ENCODE peak calls at places on chromosomes 2 and 18, in eight cellular contexts. One of them, this sample, is unnamed.

GRCh38 chr2:59282374-59283057 is 1041.4 kb upstream of the FANCL start:
- DNase-seq in cardiac muscle cell: no peak
- DNase-seq in endothelial cell: no peak
- DNase-seq in kidney epithelial cell: no peak
- DNase-seq in cardiac fibroblast: no peak
- DNase-seq in left ventricle myocardium inferior: no peak
- DNase-seq in tibial artery: no peak
- DNase-seq in GM13976: no peak
- DNase-seq in this sample: no peak

GRCh38 chr2:154484338-154485099 is 214.0 kb upstream of the KCNJ3 start:
- DNase-seq in left ventricle myocardium inferior: no peak
- DNase-seq in kidney epithelial cell: peak
- DNase-seq in GM13976: no peak
- DNase-seq in tibial artery: no peak
- DNase-seq in endothelial cell: no peak
- DNase-seq in cardiac muscle cell: no peak
- DNase-seq in cardiac fibroblast: no peak
- DNase-seq in this sample: no peak

GRCh38 chr2:126837926-126838717 is 60.6 kb upstream of the TEX51 start:
- DNase-seq in GM13976: no peak
- DNase-seq in left ventricle myocardium inferior: no peak
- DNase-seq in tibial artery: no peak
- DNase-seq in cardiac fibroblast: no peak
- DNase-seq in endothelial cell: no peak
- DNase-seq in kidney epithelial cell: no peak
- DNase-seq in cardiac muscle cell: peak
- DNase-seq in this sample: no peak

GRCh38 chr2:119638891-119639539 is 40.0 kb upstream of the TMEM177 start:
- DNase-seq in left ventricle myocardium inferior: no peak
- DNase-seq in endothelial cell: no peak
- DNase-seq in tibial artery: no peak
- DNase-seq in GM13976: no peak
- DNase-seq in cardiac muscle cell: peak
- DNase-seq in kidney epithelial cell: no peak
- DNase-seq in cardiac fibroblast: no peak
- DNase-seq in this sample: peak

GRCh38 chr2:240915526-240916335 is 9.6 kb downstream of the CROCC2 start:
- DNase-seq in kidney epithelial cell: no peak
- DNase-seq in GM13976: no peak
- DNase-seq in left ventricle myocardium inferior: peak
- DNase-seq in endothelial cell: no peak
- DNase-seq in tibial artery: peak
- DNase-seq in cardiac fibroblast: no peak
- DNase-seq in cardiac muscle cell: no peak
- DNase-seq in this sample: no peak

GRCh38 chr2:30235008-30235655 is 3.8 kb downstream of the LBH start:
- DNase-seq in tibial artery: no peak
- DNase-seq in kidney epithelial cell: no peak
- DNase-seq in cardiac muscle cell: no peak
- DNase-seq in GM13976: no peak
- DNase-seq in left ventricle myocardium inferior: no peak
- DNase-seq in cardiac fibroblast: peak
- DNase-seq in endothelial cell: no peak
- DNase-seq in this sample: no peak

GRCh38 chr18:24933345-24933744 is 418.6 kb downstream of the ZNF521 start:
- DNase-seq in kidney epithelial cell: no peak
- DNase-seq in left ventricle myocardium inferior: no peak
- DNase-seq in tibial artery: no peak
- DNase-seq in cardiac fibroblast: no peak
- DNase-seq in GM13976: no peak
- DNase-seq in cardiac muscle cell: no peak
- DNase-seq in endothelial cell: no peak
- DNase-seq in this sample: no peak

GRCh38 chr2:107313316-107313715 is 427.3 kb upstream of the ST6GAL2 start:
- DNase-seq in kidney epithelial cell: no peak
- DNase-seq in left ventricle myocardium inferior: no peak
- DNase-seq in cardiac fibroblast: peak
- DNase-seq in GM13976: no peak
- DNase-seq in tibial artery: no peak
- DNase-seq in endothelial cell: no peak
- DNase-seq in cardiac muscle cell: no peak
- DNase-seq in this sample: no peak

GRCh38 chr2:203122317-203122998 is 107.8 kb downstream of the NBEAL1 start:
- DNase-seq in left ventricle myocardium inferior: no peak
- DNase-seq in kidney epithelial cell: no peak
- DNase-seq in cardiac muscle cell: peak
- DNase-seq in endothelial cell: no peak
- DNase-seq in GM13976: no peak
- DNase-seq in tibial artery: no peak
- DNase-seq in cardiac fibroblast: peak
- DNase-seq in this sample: no peak

GRCh38 chr18:25278415-25278814 is 73.6 kb downstream of the ZNF521 start:
- DNase-seq in kidney epithelial cell: no peak
- DNase-seq in endothelial cell: no peak
- DNase-seq in cardiac muscle cell: peak
- DNase-seq in cardiac fibroblast: no peak
- DNase-seq in GM13976: no peak
- DNase-seq in tibial artery: no peak
- DNase-seq in left ventricle myocardium inferior: no peak
- DNase-seq in this sample: no peak

GRCh38 chr2:26179446-26179907 is 6.6 kb downstream of the GAREM2 start:
- DNase-seq in cardiac fibroblast: no peak
- DNase-seq in left ventricle myocardium inferior: no peak
- DNase-seq in cardiac muscle cell: no peak
- DNase-seq in kidney epithelial cell: no peak
- DNase-seq in endothelial cell: peak
- DNase-seq in tibial artery: no peak
- DNase-seq in GM13976: no peak
- DNase-seq in this sample: no peak

GRCh38 chr2:28342081-28342967 is 50.3 kb upstream of the FOSL2 start:
- DNase-seq in cardiac fibroblast: peak
- DNase-seq in cardiac muscle cell: peak
- DNase-seq in endothelial cell: no peak
- DNase-seq in left ventricle myocardium inferior: peak
- DNase-seq in GM13976: no peak
- DNase-seq in kidney epithelial cell: no peak
- DNase-seq in tibial artery: peak
- DNase-seq in this sample: no peak

GRCh38 chr18:76928179-76928868 is 106.0 kb downstream of the ZNF236 start:
- DNase-seq in tibial artery: no peak
- DNase-seq in cardiac muscle cell: no peak
- DNase-seq in cardiac fibroblast: no peak
- DNase-seq in GM13976: no peak
- DNase-seq in left ventricle myocardium inferior: no peak
- DNase-seq in endothelial cell: no peak
- DNase-seq in kidney epithelial cell: no peak
- DNase-seq in this sample: no peak

GRCh38 chr2:5479265-5479928 is 212.8 kb upstream of the SOX11 start:
- DNase-seq in left ventricle myocardium inferior: no peak
- DNase-seq in GM13976: no peak
- DNase-seq in cardiac fibroblast: no peak
- DNase-seq in endothelial cell: no peak
- DNase-seq in cardiac muscle cell: no peak
- DNase-seq in kidney epithelial cell: no peak
- DNase-seq in tibial artery: no peak
- DNase-seq in this sample: no peak

GRCh38 chr2:128357561-128358370 is 39.1 kb upstream of the HS6ST1 start:
- DNase-seq in cardiac muscle cell: no peak
- DNase-seq in kidney epithelial cell: no peak
- DNase-seq in tibial artery: peak
- DNase-seq in left ventricle myocardium inferior: no peak
- DNase-seq in GM13976: no peak
- DNase-seq in endothelial cell: no peak
- DNase-seq in cardiac fibroblast: no peak
- DNase-seq in this sample: no peak

GRCh38 chr2:118832791-118833715 is 14.4 kb downstream of the EN1 start:
- DNase-seq in GM13976: no peak
- DNase-seq in kidney epithelial cell: no peak
- DNase-seq in left ventricle myocardium inferior: no peak
- DNase-seq in cardiac muscle cell: no peak
- DNase-seq in tibial artery: no peak
- DNase-seq in endothelial cell: peak
- DNase-seq in cardiac fibroblast: no peak
- DNase-seq in this sample: no peak

GRCh38 chr2:47534179-47534919 is 131.4 kb downstream of the MSH2 start:
- DNase-seq in kidney epithelial cell: peak
- DNase-seq in cardiac muscle cell: no peak
- DNase-seq in tibial artery: no peak
- DNase-seq in cardiac fibroblast: peak
- DNase-seq in left ventricle myocardium inferior: no peak
- DNase-seq in endothelial cell: no peak
- DNase-seq in GM13976: no peak
- DNase-seq in this sample: peak

GRCh38 chr2:157720504-157720903 is 91.8 kb upstream of the ACVR1C start:
- DNase-seq in left ventricle myocardium inferior: no peak
- DNase-seq in tibial artery: no peak
- DNase-seq in kidney epithelial cell: no peak
- DNase-seq in GM13976: no peak
- DNase-seq in cardiac fibroblast: no peak
- DNase-seq in cardiac muscle cell: no peak
- DNase-seq in endothelial cell: no peak
- DNase-seq in this sample: no peak

GRCh38 chr2:17309741-17310339 is 208.4 kb downstream of the RAD51AP2 start:
- DNase-seq in left ventricle myocardium inferior: no peak
- DNase-seq in tibial artery: no peak
- DNase-seq in cardiac fibroblast: peak
- DNase-seq in kidney epithelial cell: no peak
- DNase-seq in GM13976: peak
- DNase-seq in cardiac muscle cell: peak
- DNase-seq in endothelial cell: peak
- DNase-seq in this sample: no peak

GRCh38 chr2:14675489-14675888 is 43.0 kb downstream of the LRATD1 start:
- DNase-seq in kidney epithelial cell: no peak
- DNase-seq in GM13976: no peak
- DNase-seq in left ventricle myocardium inferior: no peak
- DNase-seq in cardiac fibroblast: no peak
- DNase-seq in endothelial cell: no peak
- DNase-seq in cardiac muscle cell: no peak
- DNase-seq in tibial artery: no peak
- DNase-seq in this sample: no peak
- TF ChIP-seq CTCF in kidney epithelial cell: no peak
- TF ChIP-seq CTCF in GM13976: no peak
- TF ChIP-seq CTCF in left ventricle myocardium inferior: no peak
- TF ChIP-seq CTCF in cardiac fibroblast: no peak
- TF ChIP-seq CTCF in endothelial cell: no peak
- TF ChIP-seq CTCF in cardiac muscle cell: no peak
- TF ChIP-seq CTCF in tibial artery: no peak
- TF ChIP-seq CTCF in this sample: no peak

GRCh38 chr2:217787160-217787877 is 215.5 kb downstream of the TNS1 start:
- DNase-seq in tibial artery: peak
- DNase-seq in kidney epithelial cell: no peak
- DNase-seq in left ventricle myocardium inferior: no peak
- DNase-seq in GM13976: no peak
- DNase-seq in cardiac muscle cell: no peak
- DNase-seq in cardiac fibroblast: no peak
- DNase-seq in endothelial cell: no peak
- DNase-seq in this sample: no peak

GRCh38 chr2:217788669-217789002 is 214.2 kb downstream of the TNS1 start:
- DNase-seq in endothelial cell: no peak
- DNase-seq in GM13976: no peak
- DNase-seq in tibial artery: no peak
- DNase-seq in cardiac muscle cell: no peak
- DNase-seq in left ventricle myocardium inferior: no peak
- DNase-seq in kidney epithelial cell: no peak
- DNase-seq in cardiac fibroblast: no peak
- DNase-seq in this sample: no peak

GRCh38 chr2:217783243-217783642 is 219.6 kb downstream of the TNS1 start:
- DNase-seq in tibial artery: no peak
- DNase-seq in endothelial cell: no peak
- DNase-seq in GM13976: no peak
- DNase-seq in kidney epithelial cell: no peak
- DNase-seq in cardiac fibroblast: no peak
- DNase-seq in cardiac muscle cell: no peak
- DNase-seq in left ventricle myocardium inferior: no peak
- DNase-seq in this sample: no peak

GRCh38 chr2:217784996-217785543 is 217.7 kb downstream of the TNS1 start:
- DNase-seq in left ventricle myocardium inferior: no peak
- DNase-seq in cardiac muscle cell: no peak
- DNase-seq in GM13976: no peak
- DNase-seq in endothelial cell: no peak
- DNase-seq in kidney epithelial cell: no peak
- DNase-seq in cardiac fibroblast: no peak
- DNase-seq in tibial artery: no peak
- DNase-seq in this sample: no peak

DNA sequence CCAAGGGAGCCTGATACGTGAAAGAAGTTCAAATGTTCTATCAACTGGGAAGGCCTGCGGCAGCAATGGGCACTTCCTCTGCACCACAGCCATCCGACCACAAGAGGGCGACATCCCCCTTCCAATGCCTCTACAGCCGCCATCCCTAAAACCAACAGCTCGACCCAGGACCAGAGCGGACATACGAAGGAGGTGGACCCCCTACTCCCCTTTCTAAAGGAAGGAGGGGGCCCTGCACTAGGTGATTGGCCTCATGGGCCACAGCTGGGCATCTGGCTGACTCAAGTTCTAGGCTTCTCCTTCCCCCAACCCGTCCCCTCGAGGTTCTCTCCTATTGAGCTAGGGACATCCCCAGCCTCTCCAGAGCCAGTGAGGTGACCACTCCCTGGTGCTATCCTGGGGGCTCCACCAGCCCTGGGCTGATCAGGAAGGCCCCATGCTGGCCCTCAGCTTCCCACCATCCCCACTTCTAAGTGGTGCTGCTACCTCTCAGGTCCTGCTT is 217.2 kb downstream of the TNS1 start:
- DNase-seq in kidney epithelial cell: no peak
- DNase-seq in left ventricle myocardium inferior: peak
- DNase-seq in endothelial cell: peak
- DNase-seq in cardiac muscle cell: peak
- DNase-seq in GM13976: peak
- DNase-seq in cardiac fibroblast: peak
- DNase-seq in tibial artery: peak
- DNase-seq in this sample: no peak
- TF ChIP-seq CTCF in kidney epithelial cell: peak
- TF ChIP-seq CTCF in left ventricle myocardium inferior: peak
- TF ChIP-seq CTCF in endothelial cell: peak
- TF ChIP-seq CTCF in cardiac muscle cell: peak
- TF ChIP-seq CTCF in GM13976: peak
- TF ChIP-seq CTCF in cardiac fibroblast: peak
- TF ChIP-seq CTCF in tibial artery: peak
- TF ChIP-seq CTCF in this sample: peak

DNA sequence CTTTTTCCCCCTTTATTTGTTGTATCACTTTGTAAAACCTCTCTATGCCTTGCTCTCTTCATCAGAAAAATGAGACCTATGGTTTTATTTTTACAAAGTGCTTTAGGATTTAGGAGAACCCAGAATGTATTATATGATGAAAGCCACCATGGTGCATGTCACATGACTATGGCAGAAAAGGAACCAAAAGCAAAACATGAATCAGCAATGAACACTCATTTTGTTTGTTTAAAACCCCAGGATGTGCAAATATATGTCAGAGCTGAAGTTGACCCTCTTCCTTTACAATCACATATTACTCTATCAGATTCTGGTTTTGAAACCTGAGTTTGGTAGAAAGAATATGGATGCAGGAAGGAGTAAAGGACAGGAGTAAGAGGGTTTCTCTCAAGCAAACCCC is 70.0 kb downstream of the FIGN start:
- DNase-seq in cardiac muscle cell: no peak
- DNase-seq in kidney epithelial cell: no peak
- DNase-seq in left ventricle myocardium inferior: no peak
- DNase-seq in tibial artery: no peak
- DNase-seq in cardiac fibroblast: peak
- DNase-seq in GM13976: no peak
- DNase-seq in endothelial cell: no peak
- DNase-seq in this sample: no peak
- TF ChIP-seq CTCF in cardiac muscle cell: no peak
- TF ChIP-seq CTCF in kidney epithelial cell: no peak
- TF ChIP-seq CTCF in left ventricle myocardium inferior: no peak
- TF ChIP-seq CTCF in tibial artery: no peak
- TF ChIP-seq CTCF in cardiac fibroblast: no peak
- TF ChIP-seq CTCF in GM13976: no peak
- TF ChIP-seq CTCF in endothelial cell: no peak
- TF ChIP-seq CTCF in this sample: no peak

GRCh38 chr2:115292742-115293141 is 850.3 kb downstream of the DPP10 start:
- DNase-seq in kidney epithelial cell: no peak
- DNase-seq in GM13976: no peak
- DNase-seq in cardiac fibroblast: no peak
- DNase-seq in endothelial cell: no peak
- DNase-seq in tibial artery: no peak
- DNase-seq in left ventricle myocardium inferior: no peak
- DNase-seq in cardiac muscle cell: no peak
- DNase-seq in this sample: no peak
- TF ChIP-seq CTCF in kidney epithelial cell: no peak
- TF ChIP-seq CTCF in GM13976: no peak
- TF ChIP-seq CTCF in cardiac fibroblast: no peak
- TF ChIP-seq CTCF in endothelial cell: no peak
- TF ChIP-seq CTCF in tibial artery: no peak
- TF ChIP-seq CTCF in left ventricle myocardium inferior: no peak
- TF ChIP-seq CTCF in cardiac muscle cell: no peak
- TF ChIP-seq CTCF in this sample: no peak

This sample was measured in D721Med.